ENCODE peak calls at places on chromosomes 6 and 20, in nine cellular contexts. T, O, N, B, F, E, M, X and L are unnamed samples.

GRCh38 chr20:62760536-62761057 is 35.7 kb upstream of the MRGBP start:
- DNase-seq in X (no peak), N (no peak), F (no peak), B (no peak), M (no peak), E (no peak), T (no peak), O (no peak), L (no peak)

GRCh38 chr6:10522929-10523573 is 1.9 kb downstream of the GCNT2 start:
- DNase-seq in M (no peak), O (peak), T (no peak), F (no peak), X (no peak), B (no peak), E (no peak), N (no peak), L (no peak)

GRCh38 chr6:52416629-52417151 is 3.5 kb upstream of the EFHC1 start:
- DNase-seq in N (no peak), B (peak), T (peak), O (peak), M (peak), X (peak), F (no peak), E (no peak), L (no peak)

GRCh38 chr6:100138346-100139022 is 144.5 kb upstream of the MCHR2 start:
- DNase-seq in T (no peak), N (no peak), F (no peak), O (no peak), E (no peak), X (no peak), B (no peak), M (no peak), L (no peak)

GRCh38 chr20:64067733-64068307 is 4.8 kb downstream of the TCEA2 start:
- DNase-seq in O (no peak), T (no peak), F (no peak), N (no peak), M (no peak), E (no peak), B (no peak), X (no peak), L (no peak)

GRCh38 chr6:157405986-157406385 is 25.0 kb downstream of the ZDHHC14 start:
- DNase-seq in X (peak), E (no peak), M (no peak), F (no peak), T (peak), O (no peak), B (peak), N (no peak), L (no peak)

GRCh38 chr6:11143394-11144371 is 32.2 kb upstream of the ERVFRD-1 start:
- DNase-seq in T (peak), O (no peak), B (peak), E (peak), F (no peak), N (peak), M (peak), X (peak), L (no peak)

GRCh38 chr6:138416201-138416600 is 12.2 kb downstream of the HEBP2 start:
- DNase-seq in X (no peak), N (no peak), F (no peak), T (no peak), O (no peak), M (no peak), B (no peak), E (no peak), L (no peak)

GRCh38 chr20:38275815-38276550 is 15.4 kb upstream of the KIAA1755 start:
- DNase-seq in M (no peak), F (no peak), N (no peak), E (no peak), X (peak), T (peak), B (peak), O (no peak), L (no peak)

GRCh38 chr6:155273438-155273837 is 9.6 kb downstream of the CLDN20 start:
- DNase-seq in X (peak), B (peak), M (no peak), T (peak), N (no peak), F (no peak), O (no peak), E (no peak), L (no peak)

GRCh38 chr6:43990627-43991619 is 136.3 kb downstream of the MRPL14 start:
- DNase-seq in F (no peak), E (peak), X (no peak), N (no peak), O (peak), M (no peak), T (peak), B (peak), L (no peak)

GRCh38 chr20:16423311-16424212 is 149.7 kb downstream of the KIF16B start:
- DNase-seq in M (no peak), N (no peak), T (no peak), B (peak), X (no peak), F (no peak), O (no peak), E (peak), L (no peak)

GRCh38 chr6:45724511-45724910 is 291.1 kb downstream of the CLIC5 start:
- DNase-seq in N (no peak), B (peak), T (peak), E (no peak), X (peak), F (no peak), O (no peak), M (no peak), L (no peak)

GRCh38 chr6:90885611-90886056 is 298.8 kb upstream of the MAP3K7 start:
- DNase-seq in E (no peak), T (peak), B (no peak), N (no peak), F (no peak), M (no peak), X (peak), O (no peak), L (peak)

GRCh38 chr6:90890681-90891337 is 303.9 kb upstream of the MAP3K7 start:
- DNase-seq in T (no peak), E (no peak), X (no peak), M (no peak), F (no peak), O (no peak), N (no peak), B (no peak), L (no peak)

GRCh38 chr6:90892271-90892670 is 305.4 kb upstream of the MAP3K7 start:
- DNase-seq in M (no peak), X (no peak), B (no peak), T (no peak), N (no peak), F (no peak), O (no peak), E (no peak), L (no peak)

GRCh38 chr6:90891338-90891715 is 304.5 kb upstream of the MAP3K7 start:
- DNase-seq in M (no peak), E (no peak), B (no peak), O (no peak), N (no peak), X (no peak), F (no peak), T (no peak), L (no peak)

GRCh38 chr6:90887764-90888163 is 300.9 kb upstream of the MAP3K7 start:
- DNase-seq in B (no peak), N (no peak), X (no peak), O (no peak), E (no peak), F (no peak), M (no peak), T (no peak), L (no peak)
- H3K27ac ChIP-seq in B (no peak), N (no peak), X (no peak), O (no peak), E (no peak), F (no peak), M (no peak), T (no peak), L (no peak)

DNA sequence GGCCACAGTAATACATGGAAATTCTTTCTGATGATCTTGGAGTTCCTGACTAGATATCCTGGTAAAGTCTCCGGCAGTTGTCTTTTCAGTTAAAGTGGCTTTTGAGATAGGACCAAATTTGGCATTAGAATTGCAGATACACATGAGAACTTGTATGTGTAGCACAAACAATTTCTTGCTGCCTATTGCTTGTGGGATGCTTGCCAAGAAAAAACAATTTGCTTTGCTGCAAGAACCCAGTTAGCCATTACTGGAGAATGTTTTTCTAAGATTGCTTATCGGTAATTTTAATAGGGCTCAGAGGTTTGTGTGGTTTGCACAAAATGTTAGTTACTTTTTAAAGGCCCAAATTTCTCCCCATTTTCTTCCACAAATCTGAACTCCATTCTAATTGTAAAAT is 696.7 kb upstream of the CITED2 start:
- DNase-seq in M (no peak), F (no peak), N (no peak), O (no peak), T (peak), B (peak), E (no peak), X (peak), L (no peak)
- H3K27ac ChIP-seq in M (peak), F (no peak), N (no peak), O (no peak), T (peak), B (peak), E (peak), X (no peak), L (no peak)

DNA sequence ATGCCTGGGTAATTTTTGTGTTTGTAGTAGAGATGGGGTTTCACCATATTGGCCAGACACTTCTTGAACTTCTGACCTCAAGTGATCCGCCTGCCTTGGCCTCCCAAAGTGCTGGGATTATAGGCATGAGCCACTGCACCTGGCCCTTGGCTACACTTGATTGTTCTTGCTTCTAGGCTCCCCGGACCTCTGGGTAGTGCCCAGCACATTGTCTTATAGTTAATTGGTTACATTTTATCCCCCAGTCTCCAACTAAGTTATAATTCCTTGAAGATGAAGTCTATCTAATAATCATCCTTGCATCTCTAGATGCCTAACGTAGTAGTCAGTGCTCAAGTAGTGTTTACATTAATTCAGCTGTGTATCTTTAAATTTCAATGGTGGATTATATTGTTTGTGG is 11.8 kb downstream of the SMPDL3A start:
- DNase-seq in M (no peak), B (peak), X (no peak), O (no peak), E (no peak), N (no peak), F (no peak), T (no peak), L (no peak)
- H3K27ac ChIP-seq in M (no peak), B (peak), X (no peak), O (no peak), E (no peak), N (no peak), F (no peak), T (no peak), L (no peak)

GRCh38 chr20:53902968-53903651 is 167.3 kb downstream of the BCAS1 start:
- DNase-seq in B (no peak), T (peak), M (no peak), O (no peak), F (no peak), N (no peak), E (no peak), X (no peak), L (no peak)

GRCh38 chr20:53901064-53901463 is 169.3 kb downstream of the BCAS1 start:
- DNase-seq in T (peak), E (no peak), X (peak), M (peak), B (peak), O (no peak), F (no peak), N (no peak), L (no peak)

GRCh38 chr20:53900380-53900999 is 169.9 kb downstream of the BCAS1 start:
- DNase-seq in X (peak), O (no peak), B (peak), T (peak), N (no peak), F (no peak), E (no peak), M (peak), L (no peak)

GRCh38 chr20:53903652-53903987 is 166.8 kb downstream of the BCAS1 start:
- DNase-seq in X (peak), T (peak), N (no peak), F (no peak), O (no peak), M (no peak), E (no peak), B (no peak), L (no peak)

DNA sequence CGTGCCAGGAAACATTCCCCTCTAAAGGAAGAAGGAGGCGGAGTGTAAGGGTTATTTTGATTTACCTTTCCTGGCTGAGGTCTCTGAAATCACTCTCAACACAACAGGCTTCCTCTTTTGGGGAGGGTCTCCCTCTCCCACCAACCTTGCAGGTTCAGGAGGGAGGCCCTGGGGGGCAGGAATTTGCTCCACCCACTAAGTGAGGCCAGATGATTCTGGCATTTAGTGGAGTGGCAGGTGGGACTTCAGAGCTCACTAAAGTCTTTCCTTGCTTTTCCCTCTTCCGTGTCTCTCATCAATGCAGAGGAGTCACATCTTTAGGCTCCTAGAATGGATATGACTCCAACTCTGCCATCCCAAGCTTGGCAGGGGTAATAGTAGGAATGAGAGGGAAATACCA is 168.7 kb downstream of the BCAS1 start:
- DNase-seq in O (no peak), M (no peak), B (no peak), T (no peak), X (no peak), E (no peak), F (no peak), N (no peak), L (no peak)
- H3K27ac ChIP-seq in O (no peak), M (peak), B (peak), T (peak), X (peak), E (peak), F (no peak), N (peak), L (no peak)